ENCODE peak calls at places on chromosomes 11 and 22, in four cellular contexts. One of them, this sample, is unnamed.

GRCh38 chr11:65213322-65214211 is 31.8 kb downstream of the CAPN1 start:
- DNase-seq in K562: peak; percentile 17
- DNase-seq in SK-N-SH: no peak
- DNase-seq in HepG2: no peak
- DNase-seq in this sample: peak; percentile 84

GRCh38 chr11:60116996-60117790 is 28.7 kb downstream of the MS4A2 start:
- DNase-seq in K562: no peak
- DNase-seq in SK-N-SH: no peak
- DNase-seq in HepG2: no peak
- DNase-seq in this sample: no peak

GRCh38 chr11:75263944-75264349 is 23.4 kb downstream of the TPBGL start:
- DNase-seq in K562: no peak
- DNase-seq in SK-N-SH: no peak
- DNase-seq in HepG2: no peak
- DNase-seq in this sample: no peak

GRCh38 chr11:36023922-36024321 is 80.1 kb downstream of the LDLRAD3 start:
- DNase-seq in K562: no peak
- DNase-seq in SK-N-SH: no peak
- DNase-seq in HepG2: no peak
- DNase-seq in this sample: no peak

GRCh38 chr11:127862406-127862805 is 725.0 kb downstream of the ETS1 start:
- DNase-seq in K562: no peak
- DNase-seq in SK-N-SH: no peak
- DNase-seq in HepG2: no peak
- DNase-seq in this sample: no peak

GRCh38 chr11:68191661-68192579 is 21.2 kb downstream of the KMT5B start:
- DNase-seq in K562: no peak
- DNase-seq in SK-N-SH: no peak
- DNase-seq in HepG2: no peak
- DNase-seq in this sample: no peak

GRCh38 chr11:115941481-115941993 is 437.3 kb upstream of the CADM1 start:
- DNase-seq in K562: peak; percentile 31
- DNase-seq in SK-N-SH: no peak
- DNase-seq in HepG2: no peak
- DNase-seq in this sample: no peak

GRCh38 chr22:17832665-17833064 is 58.4 kb upstream of the BID start:
- DNase-seq in K562: no peak
- DNase-seq in SK-N-SH: no peak
- DNase-seq in HepG2: no peak
- DNase-seq in this sample: no peak

GRCh38 chr11:1139441-1140066 is 18.2 kb upstream of the MUC5AC start:
- DNase-seq in K562: no peak
- DNase-seq in SK-N-SH: no peak
- DNase-seq in HepG2: no peak
- DNase-seq in this sample: no peak

GRCh38 chr11:111066861-111067260 is 178.7 kb upstream of the POU2AF2 start:
- DNase-seq in K562: no peak
- DNase-seq in SK-N-SH: no peak
- DNase-seq in HepG2: no peak
- DNase-seq in this sample: no peak

GRCh38 chr11:45379162-45379863 is 93.2 kb upstream of the SYT13 start:
- DNase-seq in K562: no peak
- DNase-seq in SK-N-SH: no peak
- DNase-seq in HepG2: no peak
- DNase-seq in this sample: no peak

GRCh38 chr11:65871811-65872548 is 620 bp downstream of the EFEMP2 start:
- DNase-seq in K562: no peak
- DNase-seq in SK-N-SH: peak; percentile 75
- DNase-seq in HepG2: no peak
- DNase-seq in this sample: peak; percentile 56

GRCh38 chr11:10533323-10533722 is 7.7 kb downstream of the RNF141 start:
- DNase-seq in K562: no peak
- DNase-seq in SK-N-SH: no peak
- DNase-seq in HepG2: no peak
- DNase-seq in this sample: no peak

GRCh38 chr11:10526974-10527918 is 13.7 kb downstream of the RNF141 start:
- DNase-seq in K562: no peak
- DNase-seq in SK-N-SH: no peak
- DNase-seq in HepG2: no peak
- DNase-seq in this sample: no peak

GRCh38 chr11:10524471-10524870 is 16.5 kb downstream of the RNF141 start:
- DNase-seq in K562: no peak
- DNase-seq in SK-N-SH: no peak
- DNase-seq in HepG2: no peak
- DNase-seq in this sample: no peak

GRCh38 chr11:10528121-10528520 is 12.9 kb downstream of the RNF141 start:
- DNase-seq in K562: no peak
- DNase-seq in SK-N-SH: no peak
- DNase-seq in HepG2: no peak
- DNase-seq in this sample: no peak

DNA sequence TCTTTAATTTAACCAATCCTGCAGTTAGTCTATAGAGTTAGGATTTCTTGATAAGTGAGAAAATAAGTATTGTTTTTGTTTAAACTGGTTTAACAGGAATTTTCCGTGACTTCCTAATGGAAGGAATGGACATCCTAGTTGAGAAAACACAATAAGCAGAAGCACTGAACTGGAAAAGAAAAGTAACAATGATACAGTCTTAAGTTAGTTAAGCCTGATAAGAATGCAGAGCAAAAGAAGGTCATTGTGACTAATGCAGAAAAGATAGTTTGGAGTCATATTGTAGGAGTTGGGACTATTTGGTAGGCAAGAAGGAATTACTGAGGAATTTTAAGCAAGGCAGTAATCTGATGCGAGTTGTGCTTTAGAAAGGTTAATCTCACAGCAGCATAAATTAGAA is 11.7 kb downstream of the RNF141 start:
- DNase-seq in K562: no peak
- DNase-seq in SK-N-SH: no peak
- DNase-seq in HepG2: no peak
- DNase-seq in this sample: no peak
- TF ChIP-seq FOXJ3 in K562: no peak
- TF ChIP-seq FOXJ3 in SK-N-SH: no peak
- TF ChIP-seq FOXJ3 in HepG2: no peak
- TF ChIP-seq FOXJ3 in this sample: no peak

GRCh38 chr22:32574397-32574796 is 99.8 kb downstream of the FBXO7 start:
- DNase-seq in K562: no peak
- DNase-seq in SK-N-SH: no peak
- DNase-seq in HepG2: peak; percentile 70
- DNase-seq in this sample: no peak
- TF ChIP-seq FOXJ3 in K562: no peak
- TF ChIP-seq FOXJ3 in SK-N-SH: no peak
- TF ChIP-seq FOXJ3 in HepG2: peak; percentile 24
- TF ChIP-seq FOXJ3 in this sample: no peak

GRCh38 chr11:63985812-63986155 is 454 bp upstream of the OTUB1 start:
- DNase-seq in K562: peak; percentile 52
- DNase-seq in SK-N-SH: peak; percentile 60
- DNase-seq in HepG2: no peak
- DNase-seq in this sample: peak; percentile 53
- TF ChIP-seq FOXJ3 in K562: no peak
- TF ChIP-seq FOXJ3 in SK-N-SH: no peak
- TF ChIP-seq FOXJ3 in HepG2: no peak
- TF ChIP-seq FOXJ3 in this sample: no peak

GRCh38 chr11:62925745-62926668 is 4.8 kb upstream of the CHRM1 start:
- DNase-seq in K562: no peak
- DNase-seq in SK-N-SH: no peak
- DNase-seq in HepG2: no peak
- DNase-seq in this sample: peak; percentile 42
- TF ChIP-seq FOXJ3 in K562: no peak
- TF ChIP-seq FOXJ3 in SK-N-SH: no peak
- TF ChIP-seq FOXJ3 in HepG2: no peak
- TF ChIP-seq FOXJ3 in this sample: no peak

DNA sequence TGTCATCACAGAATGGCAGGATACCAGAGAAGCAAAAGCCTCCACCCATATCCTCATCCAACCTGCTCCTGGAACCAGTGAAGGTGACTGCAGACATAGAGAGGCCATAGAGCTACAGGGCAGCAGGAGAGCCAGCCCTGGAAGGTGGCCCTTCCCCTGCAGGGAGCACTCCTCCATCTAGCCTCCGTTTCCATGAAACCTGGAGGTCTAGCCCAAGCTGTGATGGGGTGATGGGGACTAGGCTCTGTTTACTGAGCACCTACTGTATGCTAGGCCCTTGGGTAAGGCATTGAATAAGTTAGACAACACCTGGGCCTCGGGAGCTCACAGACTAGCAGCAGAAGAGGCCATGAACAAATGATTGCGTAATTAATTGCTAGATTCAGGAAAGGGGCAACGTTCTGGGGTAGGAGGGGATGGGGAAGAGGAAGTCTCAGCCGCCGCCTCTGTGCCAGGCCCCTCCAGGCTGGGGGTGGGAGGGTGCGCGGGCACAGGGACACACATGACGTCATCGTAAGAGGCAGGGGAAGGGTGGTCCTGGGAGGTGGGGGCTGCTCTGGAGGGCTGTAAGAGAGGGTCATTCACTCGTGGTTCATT is 784 bp upstream of the SYNGR1 start:
- DNase-seq in K562: no peak
- DNase-seq in SK-N-SH: peak; percentile 66
- DNase-seq in HepG2: no peak
- DNase-seq in this sample: no peak
- TF ChIP-seq FOXJ3 in K562: no peak
- TF ChIP-seq FOXJ3 in SK-N-SH: no peak
- TF ChIP-seq FOXJ3 in HepG2: no peak
- TF ChIP-seq FOXJ3 in this sample: no peak

GRCh38 chr11:112229159-112229558 is 2.9 kb downstream of the PTS start:
- DNase-seq in K562: no peak
- DNase-seq in SK-N-SH: no peak
- DNase-seq in HepG2: no peak
- DNase-seq in this sample: no peak

GRCh38 chr11:112227471-112227870 is 1.2 kb downstream of the PTS start:
- DNase-seq in K562: no peak
- DNase-seq in SK-N-SH: no peak
- DNase-seq in HepG2: no peak
- DNase-seq in this sample: no peak

GRCh38 chr11:112229746-112230433 is 3.7 kb downstream of the PTS start:
- DNase-seq in K562: no peak
- DNase-seq in SK-N-SH: no peak
- DNase-seq in HepG2: no peak
- DNase-seq in this sample: no peak

GRCh38 chr11:112227002-112227401 is 774 bp downstream of the PTS start:
- DNase-seq in K562: peak; percentile 52
- DNase-seq in SK-N-SH: peak; percentile 35
- DNase-seq in HepG2: no peak
- DNase-seq in this sample: no peak

DNA sequence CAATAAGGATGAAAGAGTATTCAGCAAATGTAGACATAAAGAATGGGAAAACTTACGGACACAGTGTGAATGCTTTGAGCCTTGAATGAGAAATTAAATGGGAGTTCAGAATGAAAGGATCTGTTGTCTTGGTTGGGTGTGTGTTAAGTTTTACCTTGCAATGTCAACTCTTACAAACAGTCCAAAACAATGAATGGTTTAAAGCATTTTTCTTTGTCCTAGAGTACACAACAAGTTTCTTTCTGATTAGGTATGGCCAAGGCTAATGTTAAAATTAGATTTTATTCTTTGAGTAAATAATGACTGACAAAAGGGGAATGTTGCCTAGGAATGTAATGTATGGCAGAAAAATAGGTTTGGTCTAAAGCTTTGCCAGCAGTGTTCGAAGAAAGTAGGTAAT is 2.5 kb downstream of the PTS start:
- DNase-seq in K562: no peak
- DNase-seq in SK-N-SH: no peak
- DNase-seq in HepG2: no peak
- DNase-seq in this sample: no peak
- TF ChIP-seq FOXJ3 in K562: no peak
- TF ChIP-seq FOXJ3 in SK-N-SH: no peak
- TF ChIP-seq FOXJ3 in HepG2: no peak
- TF ChIP-seq FOXJ3 in this sample: no peak

DNA sequence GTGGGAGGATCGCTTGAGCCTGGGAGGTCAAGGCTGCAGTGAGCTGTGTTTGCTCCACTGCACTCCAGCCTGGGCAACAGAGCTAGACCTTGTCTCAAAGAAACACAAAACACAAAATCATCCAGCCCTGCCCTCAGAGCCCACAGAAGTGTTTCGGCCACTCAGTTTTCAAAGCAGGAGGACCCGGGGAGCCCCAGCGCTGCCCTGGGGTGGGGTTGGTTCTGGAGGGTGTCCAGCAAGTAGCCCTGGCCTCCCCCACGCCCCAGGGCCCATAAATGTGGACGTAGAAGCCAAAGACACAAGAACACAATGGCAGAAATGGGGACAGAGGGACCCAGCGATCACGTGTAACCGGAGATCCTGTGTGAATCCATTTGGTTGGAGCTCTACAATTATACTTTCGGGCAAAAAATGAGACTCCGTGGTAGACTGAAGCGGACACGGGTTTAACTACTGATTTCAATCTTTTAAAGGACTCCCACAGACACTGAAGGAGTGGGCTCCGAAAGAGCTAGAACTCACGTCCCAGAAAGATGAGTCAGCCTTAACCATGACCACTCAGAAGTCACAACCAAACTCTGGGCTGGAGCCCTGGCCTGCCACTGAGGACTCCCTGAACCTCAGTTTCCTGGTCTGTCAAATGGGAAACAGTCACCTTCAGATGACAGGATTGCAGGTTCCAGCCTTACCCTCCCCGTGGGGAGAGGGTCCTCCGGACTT is 9.0 kb upstream of the CYTH4 start:
- DNase-seq in K562: peak; percentile 54
- DNase-seq in SK-N-SH: no peak
- DNase-seq in HepG2: no peak
- DNase-seq in this sample: no peak
- TF ChIP-seq FOXJ3 in K562: no peak
- TF ChIP-seq FOXJ3 in SK-N-SH: no peak
- TF ChIP-seq FOXJ3 in HepG2: no peak
- TF ChIP-seq FOXJ3 in this sample: no peak

GRCh38 chr11:113839842-113840241 is 35.5 kb downstream of the USP28 start:
- DNase-seq in K562: no peak
- DNase-seq in SK-N-SH: no peak
- DNase-seq in HepG2: no peak
- DNase-seq in this sample: no peak
- TF ChIP-seq FOXJ3 in K562: no peak
- TF ChIP-seq FOXJ3 in SK-N-SH: no peak
- TF ChIP-seq FOXJ3 in HepG2: no peak
- TF ChIP-seq FOXJ3 in this sample: no peak

This sample was measured in WTC11.